ENCODE peak calls at places on chromosomes 1 and 21, in ten cellular contexts. One of them, this sample, is unnamed.

GRCh38 chr1:231508941-231509340 is 19.5 kb upstream of the TSNAX start:
- DNase-seq in prostate gland: no peak
- DNase-seq in lower leg skin: no peak
- DNase-seq in body of pancreas: no peak
- DNase-seq in endothelial cell of umbilical vein: no peak
- DNase-seq in K562: no peak
- DNase-seq in ovary: no peak
- DNase-seq in GM12891: no peak
- DNase-seq in stomach: no peak
- DNase-seq in HepG2: no peak
- DNase-seq in this sample: no peak

GRCh38 chr1:190754769-190755168 is 277.1 kb upstream of the BRINP3 start:
- DNase-seq in endothelial cell of umbilical vein: peak; percentile 61
- DNase-seq in ovary: no peak
- DNase-seq in prostate gland: no peak
- DNase-seq in lower leg skin: no peak
- DNase-seq in HepG2: peak; percentile 3
- DNase-seq in body of pancreas: no peak
- DNase-seq in K562: no peak
- DNase-seq in stomach: no peak
- DNase-seq in GM12891: no peak
- DNase-seq in this sample: no peak

GRCh38 chr1:56532359-56532696 is 47.0 kb downstream of the PLPP3 start:
- DNase-seq in prostate gland: no peak
- DNase-seq in K562: no peak
- DNase-seq in endothelial cell of umbilical vein: no peak
- DNase-seq in lower leg skin: no peak
- DNase-seq in stomach: no peak
- DNase-seq in HepG2: no peak
- DNase-seq in GM12891: no peak
- DNase-seq in ovary: no peak
- DNase-seq in body of pancreas: no peak
- DNase-seq in this sample: no peak

GRCh38 chr1:110697606-110698005 is 22.9 kb upstream of the KCNA3 start:
- DNase-seq in lower leg skin: no peak
- DNase-seq in ovary: no peak
- DNase-seq in K562: no peak
- DNase-seq in endothelial cell of umbilical vein: no peak
- DNase-seq in prostate gland: no peak
- DNase-seq in stomach: no peak
- DNase-seq in GM12891: no peak
- DNase-seq in body of pancreas: no peak
- DNase-seq in HepG2: no peak
- DNase-seq in this sample: no peak

GRCh38 chr1:15172405-15173259 is 19.1 kb downstream of the TMEM51 start:
- DNase-seq in body of pancreas: no peak
- DNase-seq in K562: no peak
- DNase-seq in GM12891: no peak
- DNase-seq in endothelial cell of umbilical vein: no peak
- DNase-seq in ovary: no peak
- DNase-seq in HepG2: peak; percentile 80
- DNase-seq in prostate gland: peak; percentile 43
- DNase-seq in stomach: no peak
- DNase-seq in lower leg skin: no peak
- DNase-seq in this sample: no peak

GRCh38 chr1:218421531-218421930 is 76.4 kb downstream of the TGFB2 start:
- DNase-seq in prostate gland: no peak
- DNase-seq in stomach: no peak
- DNase-seq in body of pancreas: no peak
- DNase-seq in GM12891: no peak
- DNase-seq in HepG2: no peak
- DNase-seq in lower leg skin: no peak
- DNase-seq in K562: no peak
- DNase-seq in ovary: no peak
- DNase-seq in endothelial cell of umbilical vein: no peak
- DNase-seq in this sample: no peak

GRCh38 chr21:34498623-34499022 is 13.4 kb downstream of the KCNE1 start:
- DNase-seq in body of pancreas: no peak
- DNase-seq in stomach: no peak
- DNase-seq in prostate gland: no peak
- DNase-seq in lower leg skin: no peak
- DNase-seq in GM12891: no peak
- DNase-seq in HepG2: no peak
- DNase-seq in ovary: no peak
- DNase-seq in endothelial cell of umbilical vein: no peak
- DNase-seq in K562: no peak
- DNase-seq in this sample: no peak

GRCh38 chr1:44810101-44810761 is 1.9 kb downstream of the BTBD19 start:
- DNase-seq in endothelial cell of umbilical vein: peak; percentile 32
- DNase-seq in lower leg skin: peak; percentile 95
- DNase-seq in ovary: no peak
- DNase-seq in stomach: peak; percentile 81
- DNase-seq in body of pancreas: peak; percentile 77
- DNase-seq in HepG2: no peak
- DNase-seq in GM12891: no peak
- DNase-seq in K562: no peak
- DNase-seq in prostate gland: peak; percentile 66
- DNase-seq in this sample: peak; percentile 90

GRCh38 chr1:14113841-14114567 is 414.0 kb downstream of the PRDM2 start:
- DNase-seq in GM12891: no peak
- DNase-seq in HepG2: no peak
- DNase-seq in prostate gland: peak; percentile 33
- DNase-seq in stomach: no peak
- DNase-seq in K562: peak; percentile 43
- DNase-seq in endothelial cell of umbilical vein: no peak
- DNase-seq in lower leg skin: no peak
- DNase-seq in ovary: no peak
- DNase-seq in body of pancreas: peak; percentile 54
- DNase-seq in this sample: no peak

GRCh38 chr1:66251521-66251920 is 282.4 kb upstream of the SGIP1 start:
- DNase-seq in body of pancreas: no peak
- DNase-seq in K562: no peak
- DNase-seq in HepG2: no peak
- DNase-seq in endothelial cell of umbilical vein: no peak
- DNase-seq in stomach: no peak
- DNase-seq in ovary: no peak
- DNase-seq in prostate gland: no peak
- DNase-seq in GM12891: no peak
- DNase-seq in lower leg skin: no peak
- DNase-seq in this sample: no peak

GRCh38 chr1:166089804-166090203 is 77.0 kb downstream of the FAM78B start:
- DNase-seq in ovary: no peak
- DNase-seq in prostate gland: no peak
- DNase-seq in stomach: no peak
- DNase-seq in endothelial cell of umbilical vein: no peak
- DNase-seq in lower leg skin: no peak
- DNase-seq in body of pancreas: no peak
- DNase-seq in K562: no peak
- DNase-seq in HepG2: no peak
- DNase-seq in GM12891: peak; percentile 30
- DNase-seq in this sample: no peak

GRCh38 chr1:210214573-210215409 is 17.8 kb upstream of the SERTAD4 start:
- DNase-seq in ovary: no peak
- DNase-seq in HepG2: no peak
- DNase-seq in K562: no peak
- DNase-seq in GM12891: no peak
- DNase-seq in lower leg skin: no peak
- DNase-seq in endothelial cell of umbilical vein: no peak
- DNase-seq in body of pancreas: no peak
- DNase-seq in stomach: no peak
- DNase-seq in prostate gland: no peak
- DNase-seq in this sample: no peak

GRCh38 chr1:18104546-18105100 is 3.0 kb upstream of the IGSF21 start:
- DNase-seq in stomach: no peak
- DNase-seq in prostate gland: no peak
- DNase-seq in endothelial cell of umbilical vein: no peak
- DNase-seq in ovary: no peak
- DNase-seq in GM12891: no peak
- DNase-seq in lower leg skin: no peak
- DNase-seq in K562: no peak
- DNase-seq in HepG2: no peak
- DNase-seq in body of pancreas: no peak
- DNase-seq in this sample: no peak

GRCh38 chr1:232398823-232399222 is 231.1 kb downstream of the SIPA1L2 start:
- DNase-seq in prostate gland: no peak
- DNase-seq in GM12891: no peak
- DNase-seq in lower leg skin: no peak
- DNase-seq in body of pancreas: no peak
- DNase-seq in stomach: no peak
- DNase-seq in ovary: no peak
- DNase-seq in HepG2: no peak
- DNase-seq in K562: no peak
- DNase-seq in endothelial cell of umbilical vein: no peak
- DNase-seq in this sample: no peak

GRCh38 chr1:158045639-158046038 is 52.2 kb downstream of the KIRREL1 start:
- DNase-seq in stomach: no peak
- DNase-seq in endothelial cell of umbilical vein: peak; percentile 72
- DNase-seq in GM12891: no peak
- DNase-seq in HepG2: no peak
- DNase-seq in ovary: peak; percentile 43
- DNase-seq in prostate gland: peak; percentile 11
- DNase-seq in body of pancreas: no peak
- DNase-seq in lower leg skin: no peak
- DNase-seq in K562: no peak
- DNase-seq in this sample: no peak

GRCh38 chr1:167198518-167199133 is 22.1 kb upstream of the POU2F1 start:
- DNase-seq in ovary: no peak
- DNase-seq in prostate gland: no peak
- DNase-seq in lower leg skin: no peak
- DNase-seq in HepG2: no peak
- DNase-seq in body of pancreas: no peak
- DNase-seq in GM12891: no peak
- DNase-seq in stomach: no peak
- DNase-seq in endothelial cell of umbilical vein: no peak
- DNase-seq in K562: no peak
- DNase-seq in this sample: no peak

GRCh38 chr1:68221001-68221970 is 11.0 kb downstream of the WLS start:
- DNase-seq in HepG2: no peak
- DNase-seq in K562: no peak
- DNase-seq in ovary: no peak
- DNase-seq in body of pancreas: no peak
- DNase-seq in GM12891: no peak
- DNase-seq in lower leg skin: no peak
- DNase-seq in stomach: no peak
- DNase-seq in endothelial cell of umbilical vein: no peak
- DNase-seq in prostate gland: peak; percentile 34
- DNase-seq in this sample: no peak

GRCh38 chr1:176943783-176944182 is 220.7 kb downstream of the ASTN1 start:
- DNase-seq in HepG2: no peak
- DNase-seq in ovary: no peak
- DNase-seq in GM12891: no peak
- DNase-seq in stomach: no peak
- DNase-seq in endothelial cell of umbilical vein: no peak
- DNase-seq in prostate gland: no peak
- DNase-seq in K562: no peak
- DNase-seq in lower leg skin: no peak
- DNase-seq in body of pancreas: no peak
- DNase-seq in this sample: no peak
- TF ChIP-seq POLR2A in HepG2: no peak
- TF ChIP-seq POLR2A in ovary: no peak
- TF ChIP-seq POLR2A in GM12891: no peak
- TF ChIP-seq POLR2A in stomach: no peak
- TF ChIP-seq POLR2A in endothelial cell of umbilical vein: no peak
- TF ChIP-seq POLR2A in prostate gland: no peak
- TF ChIP-seq POLR2A in K562: no peak
- TF ChIP-seq POLR2A in lower leg skin: no peak
- TF ChIP-seq POLR2A in body of pancreas: no peak
- TF ChIP-seq POLR2A in this sample: no peak

GRCh38 chr1:28642847-28643635 is at the start of gene TAF12:
- DNase-seq in body of pancreas: peak; percentile 94
- DNase-seq in endothelial cell of umbilical vein: peak; percentile 98
- DNase-seq in prostate gland: peak; percentile 91
- DNase-seq in K562: peak; percentile 92
- DNase-seq in HepG2: peak; percentile 90
- DNase-seq in stomach: peak; percentile 94
- DNase-seq in ovary: peak; percentile 89
- DNase-seq in lower leg skin: peak; percentile 97
- DNase-seq in GM12891: peak; percentile 74
- DNase-seq in this sample: peak; percentile 97
- TF ChIP-seq POLR2A in body of pancreas: peak; percentile 99
- TF ChIP-seq POLR2A in endothelial cell of umbilical vein: peak; percentile 100
- TF ChIP-seq POLR2A in prostate gland: peak; percentile 97
- TF ChIP-seq POLR2A in K562: peak; percentile 99
- TF ChIP-seq POLR2A in HepG2: peak; percentile 97
- TF ChIP-seq POLR2A in stomach: peak; percentile 95
- TF ChIP-seq POLR2A in ovary: no peak
- TF ChIP-seq POLR2A in lower leg skin: no peak
- TF ChIP-seq POLR2A in GM12891: peak; percentile 99
- TF ChIP-seq POLR2A in this sample: peak; percentile 91

GRCh38 chr1:91499346-91499745 is 1.3 kb upstream of the CDC7 start:
- DNase-seq in ovary: no peak
- DNase-seq in HepG2: peak; percentile 83
- DNase-seq in stomach: no peak
- DNase-seq in GM12891: no peak
- DNase-seq in prostate gland: no peak
- DNase-seq in lower leg skin: no peak
- DNase-seq in body of pancreas: no peak
- DNase-seq in endothelial cell of umbilical vein: no peak
- DNase-seq in K562: no peak
- DNase-seq in this sample: no peak

GRCh38 chr1:91501527-91501859 is 842 bp downstream of the CDC7 start:
- DNase-seq in GM12891: no peak
- DNase-seq in HepG2: no peak
- DNase-seq in prostate gland: no peak
- DNase-seq in lower leg skin: no peak
- DNase-seq in K562: no peak
- DNase-seq in endothelial cell of umbilical vein: no peak
- DNase-seq in ovary: no peak
- DNase-seq in stomach: no peak
- DNase-seq in body of pancreas: peak; percentile 5
- DNase-seq in this sample: no peak

GRCh38 chr1:91499904-91500755 is 521 bp upstream of the CDC7 start:
- DNase-seq in HepG2: peak; percentile 82
- DNase-seq in body of pancreas: no peak
- DNase-seq in GM12891: no peak
- DNase-seq in stomach: no peak
- DNase-seq in prostate gland: no peak
- DNase-seq in endothelial cell of umbilical vein: no peak
- DNase-seq in ovary: no peak
- DNase-seq in K562: peak; percentile 15
- DNase-seq in lower leg skin: no peak
- DNase-seq in this sample: no peak

GRCh38 chr1:91502138-91502881 is 1.7 kb downstream of the CDC7 start:
- DNase-seq in K562: no peak
- DNase-seq in lower leg skin: no peak
- DNase-seq in endothelial cell of umbilical vein: no peak
- DNase-seq in HepG2: peak; percentile 79
- DNase-seq in ovary: no peak
- DNase-seq in prostate gland: no peak
- DNase-seq in body of pancreas: no peak
- DNase-seq in GM12891: no peak
- DNase-seq in stomach: no peak
- DNase-seq in this sample: no peak

GRCh38 chr1:91500756-91501526 is at the start of gene CDC7:
- DNase-seq in prostate gland: peak; percentile 87
- DNase-seq in ovary: peak; percentile 93
- DNase-seq in endothelial cell of umbilical vein: peak; percentile 96
- DNase-seq in HepG2: peak; percentile 86
- DNase-seq in stomach: peak; percentile 83
- DNase-seq in K562: peak; percentile 97
- DNase-seq in body of pancreas: peak; percentile 91
- DNase-seq in lower leg skin: peak; percentile 98
- DNase-seq in GM12891: peak; percentile 65
- DNase-seq in this sample: peak; percentile 94
- TF ChIP-seq POLR2A in prostate gland: no peak
- TF ChIP-seq POLR2A in ovary: peak; percentile 35
- TF ChIP-seq POLR2A in endothelial cell of umbilical vein: peak; percentile 61
- TF ChIP-seq POLR2A in HepG2: peak; percentile 19
- TF ChIP-seq POLR2A in stomach: no peak
- TF ChIP-seq POLR2A in K562: peak; percentile 92
- TF ChIP-seq POLR2A in body of pancreas: peak; percentile 26
- TF ChIP-seq POLR2A in lower leg skin: no peak
- TF ChIP-seq POLR2A in GM12891: peak; percentile 75
- TF ChIP-seq POLR2A in this sample: no peak

GRCh38 chr21:42234464-42235241 is 15.7 kb downstream of the ABCG1 start:
- DNase-seq in HepG2: peak; percentile 4
- DNase-seq in prostate gland: peak; percentile 53
- DNase-seq in K562: peak; percentile 93
- DNase-seq in GM12891: peak; percentile 62
- DNase-seq in body of pancreas: peak; percentile 79
- DNase-seq in stomach: peak; percentile 84
- DNase-seq in lower leg skin: peak; percentile 91
- DNase-seq in endothelial cell of umbilical vein: peak; percentile 52
- DNase-seq in ovary: peak; percentile 64
- DNase-seq in this sample: peak; percentile 96
- TF ChIP-seq POLR2A in HepG2: no peak
- TF ChIP-seq POLR2A in prostate gland: peak; percentile 20
- TF ChIP-seq POLR2A in K562: no peak
- TF ChIP-seq POLR2A in GM12891: no peak
- TF ChIP-seq POLR2A in body of pancreas: peak; percentile 13
- TF ChIP-seq POLR2A in stomach: no peak
- TF ChIP-seq POLR2A in lower leg skin: no peak
- TF ChIP-seq POLR2A in endothelial cell of umbilical vein: no peak
- TF ChIP-seq POLR2A in ovary: no peak
- TF ChIP-seq POLR2A in this sample: no peak